ENCODE peak calls at places on chromosomes 11 and 22, in eight cellular contexts. One of them, this sample, is unnamed.

GRCh38 chr22:34688825-34689224 is 377.1 kb upstream of the ISX start:
- DNase-seq in fibroblast of the conjunctiva: no peak
- DNase-seq in Right ventricle myocardium superior: no peak
- DNase-seq in cerebellum: no peak
- DNase-seq in memory B cell: no peak
- DNase-seq in CD8-positive, alpha-beta memory T cell: no peak
- DNase-seq in AML-193: no peak
- DNase-seq in mucosa of descending colon: no peak
- DNase-seq in this sample: no peak

GRCh38 chr11:30245621-30246020 is 14.8 kb downstream of the FSHB start:
- DNase-seq in fibroblast of the conjunctiva: no peak
- DNase-seq in Right ventricle myocardium superior: no peak
- DNase-seq in cerebellum: no peak
- DNase-seq in memory B cell: no peak
- DNase-seq in CD8-positive, alpha-beta memory T cell: no peak
- DNase-seq in AML-193: no peak
- DNase-seq in mucosa of descending colon: no peak
- DNase-seq in this sample: no peak

GRCh38 chr11:108713076-108713790 is 48.4 kb downstream of the DDX10 start:
- DNase-seq in fibroblast of the conjunctiva: peak; percentile 21
- DNase-seq in Right ventricle myocardium superior: no peak
- DNase-seq in cerebellum: no peak
- DNase-seq in memory B cell: no peak
- DNase-seq in CD8-positive, alpha-beta memory T cell: no peak
- DNase-seq in AML-193: no peak
- DNase-seq in mucosa of descending colon: no peak
- DNase-seq in this sample: peak; percentile 20

GRCh38 chr11:108501396-108501795 is 3.2 kb upstream of the POGLUT3 start:
- DNase-seq in fibroblast of the conjunctiva: no peak
- DNase-seq in Right ventricle myocardium superior: no peak
- DNase-seq in cerebellum: no peak
- DNase-seq in memory B cell: no peak
- DNase-seq in CD8-positive, alpha-beta memory T cell: no peak
- DNase-seq in AML-193: no peak
- DNase-seq in mucosa of descending colon: no peak
- DNase-seq in this sample: no peak

GRCh38 chr11:96256604-96257003 is 86.4 kb downstream of the MAML2 start:
- DNase-seq in fibroblast of the conjunctiva: no peak
- DNase-seq in Right ventricle myocardium superior: no peak
- DNase-seq in cerebellum: no peak
- DNase-seq in memory B cell: no peak
- DNase-seq in CD8-positive, alpha-beta memory T cell: no peak
- DNase-seq in AML-193: no peak
- DNase-seq in mucosa of descending colon: no peak
- DNase-seq in this sample: peak; percentile 55

GRCh38 chr11:44199816-44200215 is 104.3 kb downstream of the EXT2 start:
- DNase-seq in fibroblast of the conjunctiva: no peak
- DNase-seq in Right ventricle myocardium superior: no peak
- DNase-seq in cerebellum: no peak
- DNase-seq in memory B cell: no peak
- DNase-seq in CD8-positive, alpha-beta memory T cell: no peak
- DNase-seq in AML-193: no peak
- DNase-seq in mucosa of descending colon: no peak
- DNase-seq in this sample: no peak

GRCh38 chr22:20972014-20972797 is 5.2 kb downstream of the AIFM3 start:
- DNase-seq in fibroblast of the conjunctiva: no peak
- DNase-seq in Right ventricle myocardium superior: no peak
- DNase-seq in cerebellum: no peak
- DNase-seq in memory B cell: no peak
- DNase-seq in CD8-positive, alpha-beta memory T cell: no peak
- DNase-seq in AML-193: no peak
- DNase-seq in mucosa of descending colon: no peak
- DNase-seq in this sample: no peak

GRCh38 chr11:44840085-44840478 is 110.6 kb downstream of the TP53I11 start:
- DNase-seq in fibroblast of the conjunctiva: no peak
- DNase-seq in Right ventricle myocardium superior: no peak
- DNase-seq in cerebellum: no peak
- DNase-seq in memory B cell: no peak
- DNase-seq in CD8-positive, alpha-beta memory T cell: no peak
- DNase-seq in AML-193: no peak
- DNase-seq in mucosa of descending colon: no peak
- DNase-seq in this sample: no peak

GRCh38 chr11:20109731-20110445 is 50.4 kb downstream of the DBX1 start:
- DNase-seq in fibroblast of the conjunctiva: no peak
- DNase-seq in Right ventricle myocardium superior: no peak
- DNase-seq in cerebellum: no peak
- DNase-seq in memory B cell: no peak
- DNase-seq in CD8-positive, alpha-beta memory T cell: no peak
- DNase-seq in AML-193: no peak
- DNase-seq in mucosa of descending colon: no peak
- DNase-seq in this sample: no peak

GRCh38 chr11:130314184-130314748 is 451 bp downstream of the ZBTB44 start:
- DNase-seq in fibroblast of the conjunctiva: no peak
- DNase-seq in Right ventricle myocardium superior: peak; percentile 77
- DNase-seq in cerebellum: peak; percentile 76
- DNase-seq in memory B cell: peak; percentile 69
- DNase-seq in CD8-positive, alpha-beta memory T cell: peak; percentile 57
- DNase-seq in AML-193: no peak
- DNase-seq in mucosa of descending colon: peak; percentile 83
- DNase-seq in this sample: no peak

GRCh38 chr11:70087446-70088167 is 9.5 kb downstream of the ANO1 start:
- DNase-seq in fibroblast of the conjunctiva: no peak
- DNase-seq in Right ventricle myocardium superior: no peak
- DNase-seq in cerebellum: no peak
- DNase-seq in memory B cell: no peak
- DNase-seq in CD8-positive, alpha-beta memory T cell: no peak
- DNase-seq in AML-193: no peak
- DNase-seq in mucosa of descending colon: no peak
- DNase-seq in this sample: no peak

GRCh38 chr11:4826425-4826824 is 5.3 kb downstream of the OR51F2 start:
- DNase-seq in fibroblast of the conjunctiva: no peak
- DNase-seq in Right ventricle myocardium superior: no peak
- DNase-seq in cerebellum: no peak
- DNase-seq in memory B cell: no peak
- DNase-seq in CD8-positive, alpha-beta memory T cell: no peak
- DNase-seq in AML-193: no peak
- DNase-seq in mucosa of descending colon: no peak
- DNase-seq in this sample: no peak